ENCODE peak calls at places on chromosomes 11 and 22, in four cellular contexts. One of them, this sample, is unnamed.
A peak's percentile ranks its signal among the peaks of the same experiment; 100 is the strongest.

GRCh38 chr11:1503708-1504104 is 17.1 kb upstream of the MOB2 start:
- DNase-seq in stomach: peak; percentile 59
- DNase-seq in body of pancreas: peak; percentile 53
- DNase-seq in NB4: no peak
- DNase-seq in this sample: no peak

GRCh38 chr11:98740335-98740734 is 280.4 kb upstream of the CNTN5 start:
- DNase-seq in stomach: no peak
- DNase-seq in NB4: no peak
- DNase-seq in body of pancreas: no peak
- DNase-seq in this sample: no peak

GRCh38 chr22:44354288-44354687 is 41.5 kb upstream of the SHISAL1 start:
- DNase-seq in stomach: no peak
- DNase-seq in NB4: no peak
- DNase-seq in body of pancreas: no peak
- DNase-seq in this sample: no peak

GRCh38 chr11:117087446-117087845 is 10.8 kb downstream of the SIK3 start:
- DNase-seq in stomach: no peak
- DNase-seq in NB4: no peak
- DNase-seq in body of pancreas: no peak
- DNase-seq in this sample: peak; percentile 81

GRCh38 chr11:120184946-120185677 is 25.7 kb upstream of the OAF start:
- DNase-seq in body of pancreas: peak; percentile 85
- DNase-seq in NB4: no peak
- DNase-seq in stomach: peak; percentile 63
- DNase-seq in this sample: no peak

GRCh38 chr11:113977701-113978100 is 2.8 kb downstream of the HTR3A start:
- DNase-seq in NB4: no peak
- DNase-seq in stomach: no peak
- DNase-seq in body of pancreas: no peak
- DNase-seq in this sample: no peak

GRCh38 chr22:32410459-32410858 is 1.6 kb downstream of the RTCB start:
- DNase-seq in body of pancreas: no peak
- DNase-seq in NB4: no peak
- DNase-seq in stomach: no peak
- DNase-seq in this sample: no peak

GRCh38 chr11:40797981-40798380 is 661.5 kb downstream of the LRRC4C start:
- DNase-seq in body of pancreas: no peak
- DNase-seq in stomach: no peak
- DNase-seq in NB4: no peak
- DNase-seq in this sample: no peak

GRCh38 chr22:24772493-24773220 is 1.9 kb downstream of the PIWIL3 start:
- DNase-seq in body of pancreas: peak; percentile 7
- DNase-seq in NB4: no peak
- DNase-seq in stomach: no peak
- DNase-seq in this sample: no peak

GRCh38 chr22:41469218-41469851 is 418 bp downstream of the ACO2 start:
- DNase-seq in stomach: peak; percentile 54
- DNase-seq in body of pancreas: peak; percentile 52
- DNase-seq in NB4: peak; percentile 48
- DNase-seq in this sample: no peak

GRCh38 chr11:98040061-98040808 is 980.5 kb upstream of the CNTN5 start:
- DNase-seq in body of pancreas: no peak
- DNase-seq in stomach: no peak
- DNase-seq in NB4: no peak
- DNase-seq in this sample: no peak

GRCh38 chr11:66322732-66323427 is 6.0 kb upstream of the CD248 start:
- DNase-seq in stomach: no peak
- DNase-seq in NB4: no peak
- DNase-seq in body of pancreas: no peak
- DNase-seq in this sample: no peak

GRCh38 chr11:114192841-114193389 is 103.3 kb upstream of the NNMT start:
- DNase-seq in body of pancreas: no peak
- DNase-seq in NB4: peak; percentile 84
- DNase-seq in stomach: no peak
- DNase-seq in this sample: no peak

GRCh38 chr11:102879801-102880200 is 5.0 kb upstream of the MMP12 start:
- DNase-seq in body of pancreas: no peak
- DNase-seq in NB4: no peak
- DNase-seq in stomach: no peak
- DNase-seq in this sample: no peak

GRCh38 chr11:62146476-62147200 is 22.8 kb downstream of the INCENP start:
- DNase-seq in stomach: peak; percentile 22
- DNase-seq in body of pancreas: peak; percentile 47
- DNase-seq in NB4: no peak
- DNase-seq in this sample: no peak

GRCh38 chr11:15793032-15793996 is 563.0 kb downstream of the SOX6 start:
- DNase-seq in NB4: no peak
- DNase-seq in body of pancreas: no peak
- DNase-seq in stomach: no peak
- DNase-seq in this sample: no peak

GRCh38 chr11:79617561-79617960 is 176.7 kb upstream of the TENM4 start:
- DNase-seq in stomach: no peak
- DNase-seq in NB4: no peak
- DNase-seq in body of pancreas: no peak
- DNase-seq in this sample: no peak

GRCh38 chr11:65184146-65184545 is 2.4 kb downstream of the CAPN1 start:
- DNase-seq in stomach: peak; percentile 24
- DNase-seq in body of pancreas: no peak
- DNase-seq in NB4: no peak
- DNase-seq in this sample: no peak

GRCh38 chr11:80616070-80616800 is 1175.4 kb upstream of the TENM4 start:
- DNase-seq in stomach: no peak
- DNase-seq in NB4: no peak
- DNase-seq in body of pancreas: no peak
- DNase-seq in this sample: peak; percentile 1

GRCh38 chr11:83033972-83034672 is 37.6 kb downstream of the RAB30 start:
- DNase-seq in NB4: no peak
- DNase-seq in body of pancreas: peak; percentile 58
- DNase-seq in stomach: peak; percentile 31
- DNase-seq in this sample: peak; percentile 54

GRCh38 chr11:110430267-110431211 is 791 bp downstream of the FDX1 start:
- DNase-seq in NB4: peak; percentile 53
- DNase-seq in stomach: peak; percentile 29
- DNase-seq in body of pancreas: peak; percentile 68
- DNase-seq in this sample: peak; percentile 40

GRCh38 chr11:128903248-128904041 is 12.3 kb downstream of the KCNJ5 start:
- DNase-seq in body of pancreas: peak; percentile 27
- DNase-seq in stomach: no peak
- DNase-seq in NB4: peak; percentile 76
- DNase-seq in this sample: no peak

GRCh38 chr22:50550395-50550794 is 4.7 kb downstream of the KLHDC7B start:
- DNase-seq in body of pancreas: no peak
- DNase-seq in stomach: no peak
- DNase-seq in NB4: no peak
- DNase-seq in this sample: no peak

GRCh38 chr11:75437966-75438659 is 5.1 kb upstream of the KLHL35 start:
- DNase-seq in NB4: no peak
- DNase-seq in stomach: no peak
- DNase-seq in body of pancreas: no peak
- DNase-seq in this sample: no peak

GRCh38 chr11:118997627-118998387 is at the start of gene CENATAC:
- DNase-seq in NB4: peak; percentile 95
- DNase-seq in body of pancreas: peak; percentile 96
- DNase-seq in stomach: peak; percentile 96
- DNase-seq in this sample: peak; percentile 96
- TF ChIP-seq POLR2A in NB4: peak; percentile 99
- TF ChIP-seq POLR2A in body of pancreas: peak; percentile 24
- TF ChIP-seq POLR2A in stomach: no peak
- TF ChIP-seq POLR2A in this sample: peak; percentile 90

GRCh38 chr11:10350341-10350740 is 45.5 kb downstream of the ADM start:
- DNase-seq in stomach: no peak
- DNase-seq in NB4: no peak
- DNase-seq in body of pancreas: no peak
- DNase-seq in this sample: no peak
- TF ChIP-seq POLR2A in stomach: no peak
- TF ChIP-seq POLR2A in NB4: no peak
- TF ChIP-seq POLR2A in body of pancreas: no peak
- TF ChIP-seq POLR2A in this sample: no peak

GRCh38 chr22:31215018-31215535 is 3.0 kb downstream of the LIMK2 start:
- DNase-seq in body of pancreas: no peak
- DNase-seq in NB4: no peak
- DNase-seq in stomach: no peak
- DNase-seq in this sample: no peak
- TF ChIP-seq POLR2A in body of pancreas: no peak
- TF ChIP-seq POLR2A in NB4: no peak
- TF ChIP-seq POLR2A in stomach: no peak
- TF ChIP-seq POLR2A in this sample: no peak

GRCh38 chr11:9384535-9385287 is at the start of gene IPO7:
- DNase-seq in body of pancreas: peak; percentile 92
- DNase-seq in stomach: peak; percentile 90
- DNase-seq in NB4: peak; percentile 96
- DNase-seq in this sample: peak; percentile 93
- TF ChIP-seq POLR2A in body of pancreas: peak; percentile 73
- TF ChIP-seq POLR2A in stomach: no peak
- TF ChIP-seq POLR2A in NB4: peak; percentile 92
- TF ChIP-seq POLR2A in this sample: peak; percentile 96

This sample was measured in erythroblast.